ENCODE peak calls at places on chromosomes 11 and 22, in nine cellular contexts. L is suprapubic skin, T is breast epithelium, I is stomach, A is sigmoid colon, B is spleen, U is upper lobe of left lung, K is vagina, D is esophagus muscularis mucosa. N is an unnamed sample.
A peak's percentile ranks its signal among the peaks of the same experiment; 100 is the strongest.

GRCh38 chr22:38927033-38927789 is 30.2 kb upstream of the APOBEC3A start:
- DNase-seq in T (peak; percentile 65), I (peak; percentile 85), D (no peak), L (peak; percentile 78), K (no peak), A (peak; percentile 89), B (peak; percentile 91), U (peak; percentile 92), N (peak; percentile 49)

GRCh38 chr11:3808846-3809623 is 675 bp downstream of the PGAP2 start:
- DNase-seq in K (no peak), B (no peak), L (no peak), U (no peak), T (no peak), I (peak; percentile 49), A (no peak), D (no peak), N (peak; percentile 60)

GRCh38 chr11:17845431-17845881 is 110.9 kb downstream of the KCNC1 start:
- DNase-seq in B (no peak), K (no peak), T (no peak), U (no peak), L (no peak), A (no peak), D (no peak), I (no peak), N (no peak)

GRCh38 chr22:20204821-20205220 is 54.0 kb upstream of the CCDC188 start:
- DNase-seq in K (no peak), L (no peak), I (no peak), B (no peak), A (no peak), U (peak; percentile 58), D (no peak), T (no peak), N (no peak)

GRCh38 chr11:33936745-33937612 is 45.1 kb upstream of the LMO2 start:
- DNase-seq in B (no peak), I (no peak), L (peak; percentile 82), U (no peak), D (no peak), K (no peak), A (peak; percentile 83), T (no peak), N (no peak)

GRCh38 chr11:66886671-66887221 is 29.9 kb downstream of the LRFN4 start:
- DNase-seq in U (no peak), T (no peak), I (peak; percentile 58), B (no peak), K (no peak), L (no peak), A (no peak), D (no peak), N (no peak)

GRCh38 chr22:22593250-22593649 is 34.2 kb upstream of the PRAME start:
- DNase-seq in U (no peak), A (no peak), D (no peak), K (peak; percentile 58), T (no peak), I (no peak), B (no peak), L (no peak), N (no peak)

GRCh38 chr11:78350646-78351165 is 66.9 kb downstream of the GAB2 start:
- DNase-seq in L (no peak), A (peak; percentile 63), I (no peak), K (no peak), T (no peak), D (no peak), U (no peak), B (no peak), N (no peak)

GRCh38 chr11:121293276-121293569 is 652 bp downstream of the SC5D start:
- DNase-seq in K (no peak), U (no peak), L (no peak), B (no peak), T (no peak), I (no peak), A (no peak), D (no peak), N (no peak)

GRCh38 chr11:58938398-58938797 is 890 bp upstream of the GLYATL1 start:
- DNase-seq in K (no peak), B (no peak), I (no peak), A (no peak), T (no peak), U (no peak), L (no peak), D (no peak), N (no peak)

GRCh38 chr22:50000587-50001387 is 11.8 kb downstream of the IL17REL start:
- DNase-seq in L (no peak), K (peak; percentile 90), U (peak; percentile 71), I (no peak), T (no peak), D (no peak), B (no peak), A (no peak), N (no peak)

GRCh38 chr11:18312663-18313420 is 9.1 kb downstream of the HPS5 start:
- DNase-seq in D (no peak), L (no peak), T (no peak), K (no peak), A (no peak), B (no peak), U (no peak), I (no peak), N (no peak)

GRCh38 chr11:32418836-32419235 is 16.5 kb downstream of the WT1 start:
- DNase-seq in T (no peak), I (no peak), L (no peak), D (no peak), B (no peak), A (no peak), K (no peak), U (no peak), N (no peak)

GRCh38 chr11:124839051-124839971 is 25.9 kb upstream of the ROBO3 start:
- DNase-seq in U (peak; percentile 86), I (no peak), B (peak; percentile 79), D (no peak), T (no peak), K (no peak), L (no peak), A (no peak), N (no peak)

DNA sequence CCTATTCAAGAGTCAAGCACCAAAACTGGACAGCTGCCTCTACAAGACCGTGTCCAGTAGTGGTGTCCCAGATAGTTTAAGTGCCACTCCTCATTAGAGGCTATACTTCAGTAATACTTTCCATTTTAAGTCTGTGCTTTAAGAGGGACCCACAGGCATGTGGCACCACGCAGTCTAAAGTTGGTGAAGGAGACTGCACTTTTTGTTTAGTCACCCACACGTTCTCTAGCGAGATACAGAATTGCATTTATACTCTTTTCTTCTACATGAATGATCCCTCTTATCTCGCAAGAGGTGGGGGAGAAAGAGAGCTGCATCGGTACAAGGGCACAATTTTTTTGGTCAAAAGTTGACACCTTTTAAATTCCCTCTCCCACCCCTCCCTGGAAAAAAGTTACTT is 41.5 kb downstream of the DDX6 start:
- DNase-seq in L (no peak), D (no peak), T (no peak), B (no peak), I (no peak), U (no peak), A (no peak), K (no peak), N (no peak)
- TF ChIP-seq POLR2AphosphoS5 in L (no peak), D (no peak), T (no peak), B (peak; percentile 55), I (no peak), U (peak; percentile 19), A (no peak), K (no peak), N (no peak)

GRCh38 chr11:65180877-65181568 is 705 bp upstream of the CAPN1 start:
- DNase-seq in U (peak; percentile 93), A (peak; percentile 82), B (peak; percentile 91), T (peak; percentile 65), I (peak; percentile 63), D (no peak), L (peak; percentile 85), K (no peak), N (peak; percentile 83)
- TF ChIP-seq POLR2A in U (no peak), A (no peak), B (no peak), T (no peak), I (no peak), D (no peak), L (no peak), K (no peak), N (no peak)

GRCh38 chr22:42950281-42950680 is 64.7 kb downstream of the PACSIN2 start:
- DNase-seq in T (no peak), B (no peak), K (no peak), A (no peak), D (no peak), L (peak; percentile 35), U (no peak), I (no peak), N (no peak)

GRCh38 chr22:42951093-42951710 is 63.7 kb downstream of the PACSIN2 start:
- DNase-seq in D (no peak), B (no peak), L (peak; percentile 53), K (no peak), I (no peak), A (no peak), T (no peak), U (no peak), N (no peak)

GRCh38 chr22:42947211-42947990 is 67.5 kb downstream of the PACSIN2 start:
- DNase-seq in D (no peak), B (no peak), K (no peak), A (no peak), T (peak; percentile 81), L (peak; percentile 70), U (no peak), I (peak; percentile 89), N (no peak)

GRCh38 chr22:42948205-42948804 is 66.6 kb downstream of the PACSIN2 start:
- DNase-seq in A (no peak), T (no peak), L (no peak), B (no peak), K (no peak), I (no peak), U (no peak), D (no peak), N (no peak)

DNA sequence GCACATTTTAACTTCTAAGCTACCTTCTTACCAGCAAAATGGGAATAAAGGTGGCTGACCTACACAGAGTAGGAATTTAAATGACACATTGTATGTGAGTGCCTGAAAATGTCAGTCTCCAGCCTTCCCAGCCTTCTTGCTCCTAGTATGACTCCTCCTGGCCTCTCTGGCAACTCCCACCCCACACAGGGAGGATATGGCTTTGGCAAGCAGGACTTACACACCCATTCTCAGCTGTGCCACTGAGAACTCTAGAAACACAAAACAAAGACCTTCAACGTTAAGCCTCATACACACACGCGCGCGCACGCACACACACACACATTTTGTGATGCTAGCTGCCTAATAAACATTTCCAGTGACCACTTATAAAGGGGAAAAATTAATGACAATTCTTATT is 65.8 kb downstream of the PACSIN2 start:
- DNase-seq in B (no peak), D (no peak), T (no peak), A (no peak), U (no peak), K (no peak), L (peak; percentile 82), I (no peak), N (no peak)
- TF ChIP-seq POLR2AphosphoS5 in B (peak; percentile 21), D (peak; percentile 30), T (no peak), A (no peak), U (no peak), K (no peak), L (no peak), I (peak; percentile 23), N (no peak)

DNA sequence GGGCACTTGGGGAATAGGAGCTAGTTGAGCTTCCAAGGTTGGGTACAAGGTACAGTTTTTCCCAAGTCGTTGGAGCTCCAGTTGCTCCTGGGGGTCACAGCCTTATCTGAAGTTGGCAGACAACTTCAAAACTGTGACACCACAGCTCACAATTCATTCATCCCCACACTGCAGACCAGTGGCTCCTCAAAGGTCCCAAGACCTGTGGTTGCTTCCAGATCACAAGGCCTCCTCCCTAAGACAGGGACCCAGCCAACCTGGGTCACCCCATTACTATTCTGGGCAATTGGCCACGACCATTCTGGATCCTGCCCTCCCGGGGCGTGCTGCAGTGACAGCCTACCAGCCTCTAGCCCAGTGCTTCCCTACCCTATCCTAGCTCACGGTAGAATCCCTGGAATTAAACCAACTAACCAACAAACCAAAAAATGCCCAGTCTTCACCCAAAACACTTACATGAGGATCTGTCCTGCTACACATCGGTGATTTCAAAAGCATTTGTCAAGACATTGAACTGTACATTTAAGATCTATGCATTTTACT is 862 bp upstream of the PDXP start:
- DNase-seq in K (no peak), L (no peak), I (no peak), U (no peak), B (no peak), A (no peak), D (no peak), T (no peak), N (no peak)
- TF ChIP-seq POLR2A in K (no peak), L (no peak), I (no peak), U (no peak), B (no peak), A (no peak), D (no peak), T (no peak), N (peak; percentile 90)